ENCODE peak calls at places on chromosomes 5 and 9, in five cellular contexts. One of them, this sample, is unnamed.
A peak's percentile ranks its signal among the peaks of the same experiment; 100 is the strongest.

GRCh38 chr9:127446720-127447415 is 4.3 kb downstream of the RPL12 start:
- DNase-seq in AG04449: no peak
- DNase-seq in uterus: no peak
- DNase-seq in left ventricle myocardium inferior: no peak
- DNase-seq in activated CD8-positive, alpha-beta T cell treated with anti-CD3 and anti-CD28 coated beads for 36 hours: no peak
- DNase-seq in this sample: no peak

GRCh38 chr9:7791364-7791763 is 8.2 kb downstream of the DMAC1 start:
- DNase-seq in left ventricle myocardium inferior: no peak
- DNase-seq in activated CD8-positive, alpha-beta T cell treated with anti-CD3 and anti-CD28 coated beads for 36 hours: no peak
- DNase-seq in AG04449: no peak
- DNase-seq in uterus: no peak
- DNase-seq in this sample: no peak

GRCh38 chr9:94298949-94299599 is 29.4 kb downstream of the NUTM2F start:
- DNase-seq in activated CD8-positive, alpha-beta T cell treated with anti-CD3 and anti-CD28 coated beads for 36 hours: no peak
- DNase-seq in AG04449: no peak
- DNase-seq in uterus: peak; percentile 52
- DNase-seq in left ventricle myocardium inferior: no peak
- DNase-seq in this sample: no peak

GRCh38 chr5:56003633-56004032 is 8.9 kb upstream of the IL6ST start:
- DNase-seq in AG04449: no peak
- DNase-seq in uterus: no peak
- DNase-seq in activated CD8-positive, alpha-beta T cell treated with anti-CD3 and anti-CD28 coated beads for 36 hours: no peak
- DNase-seq in left ventricle myocardium inferior: no peak
- DNase-seq in this sample: no peak

GRCh38 chr5:8057764-8058163 is 188.8 kb downstream of the MTRR start:
- DNase-seq in activated CD8-positive, alpha-beta T cell treated with anti-CD3 and anti-CD28 coated beads for 36 hours: no peak
- DNase-seq in uterus: no peak
- DNase-seq in left ventricle myocardium inferior: no peak
- DNase-seq in AG04449: no peak
- DNase-seq in this sample: no peak

GRCh38 chr5:94968507-94969095 is 316.3 kb downstream of the MCTP1 start:
- DNase-seq in left ventricle myocardium inferior: no peak
- DNase-seq in AG04449: peak; percentile 12
- DNase-seq in activated CD8-positive, alpha-beta T cell treated with anti-CD3 and anti-CD28 coated beads for 36 hours: peak; percentile 28
- DNase-seq in uterus: no peak
- DNase-seq in this sample: peak; percentile 33

GRCh38 chr9:89873801-89874200 is 269.0 kb downstream of the GADD45G start:
- DNase-seq in uterus: peak; percentile 6
- DNase-seq in activated CD8-positive, alpha-beta T cell treated with anti-CD3 and anti-CD28 coated beads for 36 hours: no peak
- DNase-seq in left ventricle myocardium inferior: no peak
- DNase-seq in AG04449: no peak
- DNase-seq in this sample: no peak

GRCh38 chr9:120643096-120643495 is 63.1 kb upstream of the CDK5RAP2 start:
- DNase-seq in uterus: no peak
- DNase-seq in activated CD8-positive, alpha-beta T cell treated with anti-CD3 and anti-CD28 coated beads for 36 hours: no peak
- DNase-seq in AG04449: no peak
- DNase-seq in left ventricle myocardium inferior: no peak
- DNase-seq in this sample: no peak

GRCh38 chr5:149320791-149321330 is 24.4 kb upstream of the GRPEL2 start:
- DNase-seq in activated CD8-positive, alpha-beta T cell treated with anti-CD3 and anti-CD28 coated beads for 36 hours: no peak
- DNase-seq in left ventricle myocardium inferior: peak; percentile 90
- DNase-seq in uterus: peak; percentile 90
- DNase-seq in AG04449: peak; percentile 87
- DNase-seq in this sample: no peak

GRCh38 chr9:83962165-83962564 is 17.9 kb downstream of the HNRNPK start:
- DNase-seq in uterus: no peak
- DNase-seq in AG04449: no peak
- DNase-seq in left ventricle myocardium inferior: no peak
- DNase-seq in activated CD8-positive, alpha-beta T cell treated with anti-CD3 and anti-CD28 coated beads for 36 hours: no peak
- DNase-seq in this sample: no peak

GRCh38 chr9:121645003-121645402 is 6.4 kb upstream of the DAB2IP start:
- DNase-seq in left ventricle myocardium inferior: no peak
- DNase-seq in AG04449: no peak
- DNase-seq in activated CD8-positive, alpha-beta T cell treated with anti-CD3 and anti-CD28 coated beads for 36 hours: no peak
- DNase-seq in uterus: no peak
- DNase-seq in this sample: no peak

GRCh38 chr5:41213340-41213739 is at the start of gene C6:
- DNase-seq in left ventricle myocardium inferior: no peak
- DNase-seq in activated CD8-positive, alpha-beta T cell treated with anti-CD3 and anti-CD28 coated beads for 36 hours: no peak
- DNase-seq in uterus: no peak
- DNase-seq in AG04449: no peak
- DNase-seq in this sample: no peak

GRCh38 chr5:119743927-119744326 is 114.6 kb downstream of the FAM170A start:
- DNase-seq in activated CD8-positive, alpha-beta T cell treated with anti-CD3 and anti-CD28 coated beads for 36 hours: peak; percentile 16
- DNase-seq in AG04449: no peak
- DNase-seq in uterus: no peak
- DNase-seq in left ventricle myocardium inferior: no peak
- DNase-seq in this sample: peak; percentile 57

DNA sequence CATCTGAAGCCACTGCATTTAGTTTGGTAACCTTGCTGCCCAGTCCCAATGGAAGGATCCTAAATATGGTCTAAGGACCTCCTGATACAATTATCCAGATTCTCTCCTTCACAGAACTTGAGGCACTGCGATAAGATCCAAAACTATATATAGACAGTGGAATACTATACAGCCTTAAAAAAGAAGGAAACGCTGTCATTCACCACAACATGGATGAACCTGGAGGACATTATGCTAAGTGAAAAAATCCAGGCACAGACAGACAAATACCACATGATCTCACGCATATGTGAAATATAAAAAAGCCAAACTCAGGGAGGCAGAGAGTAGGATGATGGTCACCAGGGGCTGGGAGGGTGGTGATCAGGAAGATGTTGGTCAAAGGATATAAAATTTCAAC is 2.8 kb upstream of the IL4 start:
- DNase-seq in activated CD8-positive, alpha-beta T cell treated with anti-CD3 and anti-CD28 coated beads for 36 hours: no peak
- DNase-seq in uterus: no peak
- DNase-seq in AG04449: no peak
- DNase-seq in left ventricle myocardium inferior: no peak
- DNase-seq in this sample: no peak
- TF ChIP-seq CTCF in activated CD8-positive, alpha-beta T cell treated with anti-CD3 and anti-CD28 coated beads for 36 hours: no peak
- TF ChIP-seq CTCF in uterus: no peak
- TF ChIP-seq CTCF in AG04449: no peak
- TF ChIP-seq CTCF in left ventricle myocardium inferior: no peak
- TF ChIP-seq CTCF in this sample: no peak

DNA sequence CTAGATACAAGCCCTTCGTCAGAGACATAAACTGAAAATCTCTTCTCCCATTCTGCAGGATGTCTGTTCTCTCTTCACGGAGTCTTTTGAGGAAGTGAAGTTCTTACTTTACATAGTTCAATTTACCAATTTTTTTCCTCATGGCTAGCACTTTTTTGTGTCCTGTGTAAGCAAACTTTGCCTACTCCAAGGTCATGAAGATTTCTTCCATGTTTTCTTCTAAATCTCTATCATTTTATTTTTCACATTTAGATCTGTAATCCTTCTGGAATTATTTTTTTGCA is 28.6 kb upstream of the PDCD1LG2 start:
- DNase-seq in uterus: no peak
- DNase-seq in activated CD8-positive, alpha-beta T cell treated with anti-CD3 and anti-CD28 coated beads for 36 hours: no peak
- DNase-seq in AG04449: no peak
- DNase-seq in left ventricle myocardium inferior: no peak
- DNase-seq in this sample: no peak
- TF ChIP-seq CTCF in uterus: no peak
- TF ChIP-seq CTCF in activated CD8-positive, alpha-beta T cell treated with anti-CD3 and anti-CD28 coated beads for 36 hours: no peak
- TF ChIP-seq CTCF in AG04449: no peak
- TF ChIP-seq CTCF in left ventricle myocardium inferior: no peak
- TF ChIP-seq CTCF in this sample: no peak

GRCh38 chr5:79205965-79206364 is 30.0 kb upstream of the JMY start:
- DNase-seq in AG04449: no peak
- DNase-seq in activated CD8-positive, alpha-beta T cell treated with anti-CD3 and anti-CD28 coated beads for 36 hours: no peak
- DNase-seq in left ventricle myocardium inferior: no peak
- DNase-seq in uterus: no peak
- DNase-seq in this sample: no peak

GRCh38 chr5:79202076-79202475 is 33.9 kb upstream of the JMY start:
- DNase-seq in AG04449: no peak
- DNase-seq in uterus: no peak
- DNase-seq in activated CD8-positive, alpha-beta T cell treated with anti-CD3 and anti-CD28 coated beads for 36 hours: no peak
- DNase-seq in left ventricle myocardium inferior: no peak
- DNase-seq in this sample: no peak

GRCh38 chr5:79201206-79201605 is 34.7 kb upstream of the JMY start:
- DNase-seq in uterus: no peak
- DNase-seq in AG04449: no peak
- DNase-seq in activated CD8-positive, alpha-beta T cell treated with anti-CD3 and anti-CD28 coated beads for 36 hours: no peak
- DNase-seq in left ventricle myocardium inferior: no peak
- DNase-seq in this sample: no peak

GRCh38 chr5:79206541-79206940 is 29.4 kb upstream of the JMY start:
- DNase-seq in uterus: no peak
- DNase-seq in activated CD8-positive, alpha-beta T cell treated with anti-CD3 and anti-CD28 coated beads for 36 hours: no peak
- DNase-seq in left ventricle myocardium inferior: no peak
- DNase-seq in AG04449: no peak
- DNase-seq in this sample: no peak

GRCh38 chr5:79200573-79201183 is 35.3 kb upstream of the JMY start:
- DNase-seq in uterus: no peak
- DNase-seq in activated CD8-positive, alpha-beta T cell treated with anti-CD3 and anti-CD28 coated beads for 36 hours: peak; percentile 10
- DNase-seq in AG04449: no peak
- DNase-seq in left ventricle myocardium inferior: no peak
- DNase-seq in this sample: peak; percentile 61
- TF ChIP-seq CTCF in uterus: peak; percentile 14
- TF ChIP-seq CTCF in activated CD8-positive, alpha-beta T cell treated with anti-CD3 and anti-CD28 coated beads for 36 hours: no peak
- TF ChIP-seq CTCF in AG04449: peak; percentile 52
- TF ChIP-seq CTCF in left ventricle myocardium inferior: peak; percentile 50
- TF ChIP-seq CTCF in this sample: peak; percentile 53

GRCh38 chr5:151427258-151427657 is 20.1 kb upstream of the SLC36A1 start:
- DNase-seq in activated CD8-positive, alpha-beta T cell treated with anti-CD3 and anti-CD28 coated beads for 36 hours: no peak
- DNase-seq in AG04449: no peak
- DNase-seq in left ventricle myocardium inferior: no peak
- DNase-seq in uterus: no peak
- DNase-seq in this sample: peak; percentile 79
- TF ChIP-seq CTCF in activated CD8-positive, alpha-beta T cell treated with anti-CD3 and anti-CD28 coated beads for 36 hours: no peak
- TF ChIP-seq CTCF in AG04449: no peak
- TF ChIP-seq CTCF in left ventricle myocardium inferior: no peak
- TF ChIP-seq CTCF in uterus: no peak
- TF ChIP-seq CTCF in this sample: peak; percentile 50

DNA sequence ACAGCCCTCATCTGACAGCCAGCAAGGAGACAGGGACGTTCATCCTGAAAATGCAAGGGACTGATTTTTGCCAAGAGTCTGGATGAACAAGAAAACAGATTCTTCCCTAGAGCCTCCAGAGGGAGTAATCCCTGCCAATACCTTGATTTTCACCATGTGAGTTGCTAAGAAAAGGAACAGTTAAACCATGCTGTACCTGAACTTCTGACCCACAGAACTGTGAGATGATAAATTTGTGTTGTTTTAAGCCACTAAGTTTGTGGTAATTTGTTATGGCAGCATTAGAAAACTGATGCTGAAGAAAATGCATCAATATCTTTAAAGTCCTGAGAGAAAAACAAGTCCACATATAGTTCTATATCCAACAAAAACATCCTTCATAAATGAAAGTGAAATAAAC is 153.9 kb upstream of the ADAMTSL1 start:
- DNase-seq in left ventricle myocardium inferior: no peak
- DNase-seq in uterus: no peak
- DNase-seq in activated CD8-positive, alpha-beta T cell treated with anti-CD3 and anti-CD28 coated beads for 36 hours: no peak
- DNase-seq in AG04449: no peak
- DNase-seq in this sample: no peak
- TF ChIP-seq CTCF in left ventricle myocardium inferior: no peak
- TF ChIP-seq CTCF in uterus: peak; percentile 8
- TF ChIP-seq CTCF in activated CD8-positive, alpha-beta T cell treated with anti-CD3 and anti-CD28 coated beads for 36 hours: no peak
- TF ChIP-seq CTCF in AG04449: peak; percentile 19
- TF ChIP-seq CTCF in this sample: no peak

GRCh38 chr9:69546265-69546664 is 125.9 kb downstream of the APBA1 start:
- DNase-seq in left ventricle myocardium inferior: no peak
- DNase-seq in uterus: no peak
- DNase-seq in activated CD8-positive, alpha-beta T cell treated with anti-CD3 and anti-CD28 coated beads for 36 hours: no peak
- DNase-seq in AG04449: no peak
- DNase-seq in this sample: no peak
- TF ChIP-seq CTCF in left ventricle myocardium inferior: peak; percentile 47
- TF ChIP-seq CTCF in uterus: no peak
- TF ChIP-seq CTCF in activated CD8-positive, alpha-beta T cell treated with anti-CD3 and anti-CD28 coated beads for 36 hours: no peak
- TF ChIP-seq CTCF in AG04449: peak; percentile 41
- TF ChIP-seq CTCF in this sample: peak; percentile 22

GRCh38 chr9:86287013-86287412 is 4.7 kb upstream of the ISCA1 start:
- DNase-seq in uterus: no peak
- DNase-seq in activated CD8-positive, alpha-beta T cell treated with anti-CD3 and anti-CD28 coated beads for 36 hours: peak; percentile 65
- DNase-seq in AG04449: no peak
- DNase-seq in left ventricle myocardium inferior: no peak
- DNase-seq in this sample: no peak
- TF ChIP-seq CTCF in uterus: peak; percentile 15
- TF ChIP-seq CTCF in activated CD8-positive, alpha-beta T cell treated with anti-CD3 and anti-CD28 coated beads for 36 hours: peak; percentile 52
- TF ChIP-seq CTCF in AG04449: peak; percentile 44
- TF ChIP-seq CTCF in left ventricle myocardium inferior: peak; percentile 16
- TF ChIP-seq CTCF in this sample: peak; percentile 13